ENCODE peak calls at places on chromosomes 1 and 21, in five cellular contexts. T is heart left ventricle, N is GF-D8, P is HS-27A, S is KG1. B is an unnamed sample.

GRCh38 chr21:15397258-15397657 is 332.5 kb upstream of the NRIP1 start:
- DNase-seq in S (no peak), N (no peak), P (no peak), T (no peak), B (peak; percentile 54)

GRCh38 chr21:14591882-14592281 is 45.8 kb upstream of the SAMSN1 start:
- DNase-seq in P (no peak), N (peak; percentile 94), T (peak; percentile 10), S (peak; percentile 38), B (peak; percentile 16)

GRCh38 chr1:32399853-32400252 is 5.6 kb upstream of the BSDC1 start:
- DNase-seq in N (no peak), S (no peak), T (no peak), P (no peak), B (no peak)

GRCh38 chr1:245085508-245086095 is 69.2 kb upstream of the KIF26B start:
- DNase-seq in P (peak; percentile 43), N (no peak), T (no peak), S (no peak), B (no peak)

GRCh38 chr1:205495237-205495823 is 9.1 kb upstream of the CDK18 start:
- DNase-seq in P (no peak), S (no peak), N (no peak), T (peak; percentile 74), B (no peak)

GRCh38 chr1:114322207-114322606 is 168.5 kb upstream of the SYT6 start:
- DNase-seq in P (no peak), S (no peak), N (no peak), T (no peak), B (no peak)

GRCh38 chr1:64323882-64324281 is 120.5 kb downstream of the UBE2U start:
- DNase-seq in N (no peak), T (no peak), S (no peak), P (no peak), B (no peak)

GRCh38 chr1:21100496-21100895 is 76.2 kb downstream of the EIF4G3 start:
- DNase-seq in S (no peak), T (no peak), N (peak; percentile 96), P (no peak), B (no peak)

GRCh38 chr1:209850342-209850979 is 22.7 kb downstream of the UTP25 start:
- DNase-seq in P (no peak), T (peak; percentile 43), S (no peak), N (no peak), B (peak; percentile 70)

GRCh38 chr1:64215576-64215975 is 12.2 kb downstream of the UBE2U start:
- DNase-seq in P (no peak), S (no peak), N (no peak), T (no peak), B (no peak)

GRCh38 chr1:25190260-25190659 is 42.0 kb downstream of the SYF2 start:
- DNase-seq in N (no peak), T (no peak), P (no peak), S (no peak), B (no peak)

GRCh38 chr21:38912355-38912619 is 106.6 kb downstream of the ETS2 start:
- DNase-seq in T (no peak), N (no peak), P (no peak), S (no peak), B (no peak)

GRCh38 chr1:76682152-76682551 is 185.1 kb upstream of the ST6GALNAC5 start:
- DNase-seq in N (no peak), P (no peak), T (no peak), S (no peak), B (no peak)

GRCh38 chr1:119646521-119647227 is 1.4 kb downstream of the ZNF697 start:
- DNase-seq in N (no peak), T (no peak), P (no peak), S (no peak), B (no peak)

GRCh38 chr1:30891223-30891552 is 17.4 kb downstream of the SDC3 start:
- DNase-seq in T (no peak), S (no peak), N (no peak), P (no peak), B (no peak)

GRCh38 chr1:53949023-53949611 is 3.0 kb downstream of the LRRC42 start:
- DNase-seq in P (no peak), N (no peak), T (no peak), S (peak; percentile 4), B (no peak)

GRCh38 chr1:55337801-55338447 is 122.8 kb upstream of the USP24 start:
- DNase-seq in T (no peak), N (no peak), S (no peak), P (peak; percentile 79), B (peak; percentile 21)

GRCh38 chr1:201565771-201566528 is 27.0 kb downstream of the NAV1 start:
- DNase-seq in N (no peak), P (no peak), S (no peak), T (no peak), B (no peak)

GRCh38 chr1:37802439-37802838 is 5.2 kb upstream of the C1orf122 start:
- DNase-seq in N (no peak), T (no peak), P (no peak), S (no peak), B (no peak)

GRCh38 chr1:222416001-222416791 is 131.7 kb downstream of the HHIPL2 start:
- DNase-seq in P (no peak), S (no peak), T (no peak), N (no peak), B (no peak)

GRCh38 chr21:41167348-41168342 is at the start of gene BACE2:
- DNase-seq in S (no peak), T (peak; percentile 88), P (no peak), N (no peak), B (peak; percentile 80)

GRCh38 chr1:77484926-77485325 is 197.5 kb downstream of the ZZZ3 start:
- DNase-seq in P (no peak), T (no peak), N (no peak), S (no peak), B (no peak)

GRCh38 chr1:52632732-52633290 is at the start of gene SHISAL2A:
- DNase-seq in S (no peak), P (no peak), N (peak; percentile 21), T (peak; percentile 20), B (peak; percentile 32)

GRCh38 chr1:91885331-91885715 is 628 bp downstream of the TGFBR3 start:
- DNase-seq in T (peak; percentile 40), P (no peak), S (no peak), N (no peak), B (peak; percentile 42)

GRCh38 chr1:49048188-49048587 is 271.5 kb upstream of the BEND5 start:
- DNase-seq in P (no peak), S (no peak), T (no peak), N (no peak), B (no peak)

GRCh38 chr1:44361478-44361877 is 6.4 kb upstream of the ERI3 start:
- DNase-seq in S (no peak), T (no peak), N (no peak), P (no peak), B (no peak)

GRCh38 chr1:63615809-63616420 is 22.7 kb downstream of the PGM1 start:
- DNase-seq in P (peak; percentile 66), N (no peak), S (peak; percentile 65), T (peak; percentile 51), B (peak; percentile 81)

GRCh38 chr21:16310191-16310590 is 580.4 kb downstream of the USP25 start:
- DNase-seq in T (no peak), N (no peak), P (no peak), S (no peak), B (no peak)

GRCh38 chr1:210299501-210299900 is 29.2 kb upstream of the HHAT start:
- DNase-seq in S (no peak), N (no peak), T (no peak), P (no peak), B (no peak)

GRCh38 chr1:67804710-67805109 is 28.6 kb downstream of the GNG12 start:
- DNase-seq in P (no peak), S (no peak), T (no peak), N (no peak), B (no peak)

GRCh38 chr1:243942196-243943150 is 92.4 kb upstream of the AKT3 start:
- DNase-seq in N (no peak), P (no peak), T (no peak), S (no peak), B (no peak)

GRCh38 chr1:93576346-93576745 is 105.3 kb downstream of the BCAR3 start:
- DNase-seq in P (no peak), T (no peak), N (no peak), S (no peak), B (no peak)

GRCh38 chr1:26122988-26123973 is 11.7 kb downstream of the PDIK1L start:
- DNase-seq in N (no peak), S (no peak), P (no peak), T (no peak), B (no peak)

GRCh38 chr1:200925821-200926220 is 31.1 kb downstream of the INAVA start:
- DNase-seq in P (no peak), T (no peak), S (no peak), N (no peak), B (no peak)

GRCh38 chr1:12052997-12053686 is 10.0 kb upstream of the TNFRSF8 start:
- DNase-seq in N (no peak), P (no peak), S (no peak), T (peak; percentile 64), B (peak; percentile 33)

GRCh38 chr1:67537647-67538018 is 107.4 kb upstream of the SERBP1 start:
- DNase-seq in P (no peak), N (no peak), T (no peak), S (no peak), B (peak; percentile 54)

GRCh38 chr1:89994231-89994804 is 592 bp upstream of the ZNF326 start:
- DNase-seq in S (no peak), N (no peak), P (no peak), T (peak; percentile 21), B (no peak)

GRCh38 chr1:211748810-211749209 is 73.4 kb upstream of the NEK2 start:
- DNase-seq in S (no peak), T (no peak), P (no peak), N (no peak), B (no peak)